ENCODE peak calls at places on chromosomes 6 and 20, in six cellular contexts. F is choroid plexus epithelial cell; N is stimulated activated CD4-positive, alpha-beta T cell treated with anti-CD3 and anti-CD28 coated beads, Interleukin-12 subunit alpha, Interleukin-12 subunit beta, amount 100 ng/mL, for 48 hours; W is left cardiac atrium; B is NCI-H1694 treated with DMSO at 0.1 percent for 48 hours; Q is retina. M is an unnamed sample.
A peak's percentile ranks its signal among the peaks of the same experiment; 100 is the strongest.

GRCh38 chr6:136405410-136406029 is 115.9 kb upstream of the BCLAF1 start:
- DNase-seq in F (peak; percentile 13), N (no peak), W (no peak), B (no peak), Q (peak; percentile 24), M (no peak)

GRCh38 chr6:167125405-167125804 is 2.5 kb downstream of the CCR6 start:
- DNase-seq in F (no peak), N (no peak), W (no peak), B (no peak), Q (no peak), M (no peak)

GRCh38 chr6:2725999-2726567 is 24.6 kb downstream of the MYLK4 start:
- DNase-seq in F (peak; percentile 85), N (no peak), W (peak; percentile 45), B (no peak), Q (no peak), M (no peak)

GRCh38 chr6:127178746-127179145 is 60.3 kb downstream of the RSPO3 start:
- DNase-seq in F (peak; percentile 72), N (no peak), W (no peak), B (no peak), Q (no peak), M (no peak)

GRCh38 chr6:136084403-136084802 is 165.7 kb downstream of the MTFR2 start:
- DNase-seq in F (peak; percentile 33), N (no peak), W (no peak), B (no peak), Q (no peak), M (no peak)

GRCh38 chr6:5950448-5950847 is 56.3 kb downstream of the NRN1 start:
- DNase-seq in F (no peak), N (peak; percentile 5), W (no peak), B (no peak), Q (no peak), M (peak; percentile 60)

GRCh38 chr6:89287351-89288028 is 27.6 kb downstream of the GABRR2 start:
- DNase-seq in F (no peak), N (no peak), W (no peak), B (no peak), Q (no peak), M (no peak)

GRCh38 chr20:38303908-38304379 is at the start of gene BPI:
- DNase-seq in F (peak; percentile 69), N (no peak), W (no peak), B (no peak), Q (no peak), M (no peak)

GRCh38 chr20:12715371-12715770 is 293.4 kb upstream of the SPTLC3 start:
- DNase-seq in F (no peak), N (no peak), W (no peak), B (no peak), Q (no peak), M (no peak)

GRCh38 chr6:157847846-157848245 is 24.8 kb downstream of the SNX9 start:
- DNase-seq in F (no peak), N (no peak), W (no peak), B (no peak), Q (no peak), M (no peak)

GRCh38 chr6:163711615-163712568 is 297.4 kb downstream of the QKI start:
- DNase-seq in F (no peak), N (no peak), W (peak; percentile 76), B (no peak), Q (no peak), M (no peak)